ENCODE peak calls at places on chromosomes 6 and 20, in five cellular contexts. I, L, P, C and W are unnamed samples.

GRCh38 chr6:130421567-130421966 is 55.8 kb downstream of the TMEM200A start:
- DNase-seq in P (no peak), L (no peak), I (peak; percentile 26), C (no peak), W (no peak)

GRCh38 chr6:170028629-170029345 is 262.1 kb downstream of the DLL1 start:
- DNase-seq in I (no peak), C (no peak), P (no peak), L (no peak), W (no peak)

GRCh38 chr20:32294071-32294470 is 16.6 kb downstream of the KIF3B start:
- DNase-seq in C (no peak), I (no peak), P (no peak), L (no peak), W (no peak)

GRCh38 chr20:2656471-2657117 is 4.2 kb downstream of the NOP56 start:
- DNase-seq in C (no peak), I (no peak), P (no peak), L (no peak), W (no peak)

GRCh38 chr6:23731609-23732008 is 394.4 kb upstream of the NRSN1 start:
- DNase-seq in L (no peak), P (no peak), C (no peak), I (no peak), W (no peak)

GRCh38 chr20:32067234-32067821 is 15.3 kb downstream of the HCK start:
- DNase-seq in I (peak; percentile 49), L (no peak), C (no peak), P (no peak), W (no peak)

GRCh38 chr6:101445527-101445926 is 52.0 kb downstream of the GRIK2 start:
- DNase-seq in L (no peak), C (no peak), I (no peak), P (no peak), W (no peak)

GRCh38 chr6:431986-432385 is 40.4 kb downstream of the IRF4 start:
- DNase-seq in C (peak; percentile 21), P (no peak), L (no peak), I (no peak), W (no peak)

GRCh38 chr6:33343953-33344611 is 26.5 kb upstream of the ZBTB22 start:
- DNase-seq in I (no peak), P (no peak), C (no peak), L (no peak), W (no peak)

GRCh38 chr6:39684790-39685485 is 40.3 kb downstream of the KIF6 start:
- DNase-seq in P (no peak), C (no peak), I (no peak), L (no peak), W (peak; percentile 3)

GRCh38 chr6:42320762-42321161 is 103.1 kb upstream of the MRPS10 start:
- DNase-seq in P (peak; percentile 46), C (no peak), L (no peak), I (peak; percentile 67), W (no peak)

GRCh38 chr20:56004611-56005388 is 519 bp downstream of the CBLN4 start:
- DNase-seq in C (no peak), I (no peak), P (no peak), L (no peak), W (no peak)

GRCh38 chr6:32439708-32440214 is at the start of gene HLA-DRA:
- DNase-seq in P (peak; percentile 74), L (peak; percentile 0), C (peak; percentile 80), I (peak; percentile 58), W (no peak)

GRCh38 chr6:159170999-159171712 is 2.0 kb downstream of the FNDC1 start:
- DNase-seq in L (no peak), C (no peak), I (peak; percentile 81), P (no peak), W (no peak)

GRCh38 chr6:26223677-26224546 is 136.7 kb downstream of the HFE start:
- DNase-seq in I (peak; percentile 95), P (peak; percentile 78), C (peak; percentile 63), L (peak; percentile 98), W (peak; percentile 69)

GRCh38 chr20:34585019-34585418 is 26.5 kb downstream of the MAP1LC3A start:
- DNase-seq in P (no peak), L (no peak), C (no peak), I (no peak), W (no peak)

GRCh38 chr6:107600936-107601335 is 111.0 kb downstream of the SOBP start:
- DNase-seq in L (no peak), C (no peak), P (peak; percentile 85), I (peak; percentile 83), W (peak; percentile 56)

GRCh38 chr6:144500886-144501285 is 215.8 kb downstream of the UTRN start:
- DNase-seq in P (no peak), L (no peak), I (peak; percentile 57), C (no peak), W (no peak)

GRCh38 chr6:143957679-143958274 is 50.3 kb downstream of the PLAGL1 start:
- DNase-seq in P (no peak), I (no peak), C (no peak), L (no peak), W (no peak)

GRCh38 chr6:90478789-90479602 is 107.9 kb downstream of the MAP3K7 start:
- DNase-seq in C (peak; percentile 46), I (peak; percentile 95), P (peak; percentile 96), L (peak; percentile 50), W (peak; percentile 95)

GRCh38 chr20:60254901-60255411 is 296.7 kb downstream of the CDH26 start:
- DNase-seq in L (no peak), I (peak; percentile 2), C (no peak), P (peak; percentile 90), W (no peak)

GRCh38 chr6:84052204-84052882 is 18.8 kb downstream of the MRAP2 start:
- DNase-seq in P (peak; percentile 26), C (no peak), L (peak; percentile 78), I (peak; percentile 82), W (peak; percentile 97)

GRCh38 chr20:45469336-45470261 is at the start of gene WFDC2:
- DNase-seq in C (no peak), I (no peak), L (peak; percentile 57), P (no peak), W (peak; percentile 72)

GRCh38 chr20:3543901-3544507 is 73.2 kb downstream of the ATRN start:
- DNase-seq in L (no peak), C (no peak), I (peak; percentile 13), P (peak; percentile 92), W (no peak)

GRCh38 chr6:128574413-128574812 is 54.0 kb upstream of the PTPRK start:
- DNase-seq in C (no peak), L (no peak), I (no peak), P (no peak), W (no peak)

GRCh38 chr6:34226731-34227586 is 9.7 kb upstream of the HMGA1 start:
- DNase-seq in P (no peak), C (no peak), L (no peak), I (no peak), W (no peak)

GRCh38 chr20:10955166-10955565 is 281.4 kb upstream of the JAG1 start:
- DNase-seq in I (no peak), L (no peak), P (no peak), C (no peak), W (no peak)

GRCh38 chr20:62786100-62786499 is 10.2 kb upstream of the MRGBP start:
- DNase-seq in L (no peak), C (no peak), I (no peak), P (no peak), W (peak; percentile 66)

GRCh38 chr6:55531496-55531895 is 47.5 kb downstream of the HMGCLL1 start:
- DNase-seq in L (no peak), P (no peak), C (no peak), I (no peak), W (no peak)

GRCh38 chr20:36861875-36862801 is 13.8 kb upstream of the TLDC2 start:
- DNase-seq in P (peak; percentile 100), I (peak; percentile 78), L (peak; percentile 85), C (no peak), W (peak; percentile 90)

GRCh38 chr6:75492769-75493168 is 831 bp downstream of the FILIP1 start:
- DNase-seq in C (no peak), I (no peak), L (no peak), P (no peak), W (no peak)

GRCh38 chr20:53918949-53919361 is 151.4 kb downstream of the BCAS1 start:
- DNase-seq in P (no peak), I (no peak), C (no peak), L (no peak), W (peak; percentile 50)

GRCh38 chr6:3194535-3195376 is 32.7 kb downstream of the TUBB2B start:
- DNase-seq in P (no peak), I (peak; percentile 70), L (no peak), C (peak; percentile 45), W (no peak)